ENCODE peak calls at places on chromosomes 16 and 17, in eight cellular contexts. C, Q, X, N, T, S, D and L are unnamed samples.

GRCh38 chr17:7894866-7895265 is 6.3 kb downstream of the CHD3 start:
- DNase-seq in D (no peak), S (no peak), T (no peak), C (no peak), N (no peak), Q (no peak), X (no peak), L (no peak)

GRCh38 chr17:1067282-1067956 is 70.5 kb downstream of the TIMM22 start:
- DNase-seq in T (no peak), C (no peak), X (no peak), Q (peak; percentile 36), N (no peak), S (no peak), D (peak; percentile 21), L (no peak)

GRCh38 chr17:38550661-38551060 is 55.1 kb downstream of the SRCIN1 start:
- DNase-seq in X (no peak), T (no peak), S (peak; percentile 67), Q (peak; percentile 70), N (no peak), C (no peak), D (peak; percentile 33), L (no peak)

GRCh38 chr17:17180741-17181525 is 25.2 kb downstream of the PLD6 start:
- DNase-seq in T (no peak), Q (no peak), D (no peak), N (no peak), C (no peak), X (no peak), S (no peak), L (no peak)

GRCh38 chr16:5041604-5042133 is 7.9 kb upstream of the NAGPA start:
- DNase-seq in T (no peak), X (peak; percentile 69), C (no peak), S (peak; percentile 24), N (no peak), Q (peak; percentile 68), D (no peak), L (no peak)

GRCh38 chr17:79625706-79626105 is 14.9 kb upstream of the RBFOX3 start:
- DNase-seq in N (no peak), T (no peak), Q (no peak), D (no peak), X (no peak), S (no peak), C (no peak), L (no peak)

GRCh38 chr17:34579017-34579946 is at the start of gene TMEM132E:
- DNase-seq in Q (no peak), S (no peak), D (peak; percentile 4), C (peak; percentile 73), T (no peak), N (peak; percentile 29), X (no peak), L (no peak)

GRCh38 chr17:50058296-50058945 is 2.5 kb downstream of the ITGA3 start:
- DNase-seq in X (no peak), S (no peak), Q (no peak), C (no peak), N (no peak), T (no peak), D (peak; percentile 73), L (no peak)

GRCh38 chr16:57146735-57147134 is 39.1 kb downstream of the PSME3IP1 start:
- DNase-seq in N (no peak), S (no peak), T (no peak), Q (peak; percentile 33), X (no peak), D (no peak), C (no peak), L (no peak)

GRCh38 chr16:80912651-80913050 is 94.0 kb downstream of the CMC2 start:
- DNase-seq in Q (no peak), S (no peak), C (no peak), N (no peak), T (no peak), X (no peak), D (no peak), L (no peak)

GRCh38 chr17:17701112-17701511 is 19.9 kb downstream of the RAI1 start:
- DNase-seq in C (no peak), T (no peak), D (no peak), N (no peak), Q (no peak), X (no peak), S (no peak), L (no peak)

GRCh38 chr17:32350662-32351418 is 883 bp downstream of the ZNF207 start:
- DNase-seq in C (peak; percentile 44), D (peak; percentile 81), N (peak; percentile 48), S (peak; percentile 52), T (peak; percentile 20), X (peak; percentile 40), Q (peak; percentile 38), L (peak; percentile 32)

GRCh38 chr17:50785126-50785525 is 17.8 kb upstream of the ANKRD40CL start:
- DNase-seq in X (no peak), Q (no peak), D (no peak), S (no peak), T (no peak), N (no peak), C (no peak), L (no peak)

GRCh38 chr16:83996481-83997252 is 28.6 kb downstream of the NECAB2 start:
- DNase-seq in S (no peak), T (no peak), X (no peak), D (no peak), Q (no peak), C (no peak), N (no peak), L (no peak)

GRCh38 chr16:30658731-30659506 is 688 bp downstream of the FBRS start:
- DNase-seq in N (peak; percentile 85), T (no peak), S (peak; percentile 88), C (peak; percentile 98), X (peak; percentile 86), D (peak; percentile 98), Q (peak; percentile 94), L (peak; percentile 93)

GRCh38 chr16:49457196-49457595 is 83.6 kb downstream of the C16orf78 start:
- DNase-seq in D (no peak), C (no peak), S (no peak), N (no peak), Q (no peak), T (no peak), X (no peak), L (no peak)

GRCh38 chr17:40510328-40510648 is 8.9 kb upstream of the TNS4 start:
- DNase-seq in Q (peak; percentile 87), D (no peak), X (no peak), T (no peak), S (no peak), N (no peak), C (no peak), L (no peak)

GRCh38 chr16:67499159-67499558 is 15.8 kb upstream of the AGRP start:
- DNase-seq in X (no peak), D (peak; percentile 29), T (no peak), S (peak; percentile 51), Q (no peak), C (no peak), N (no peak), L (peak; percentile 78)

GRCh38 chr17:7559307-7560171 is 989 bp downstream of the TNFSF13 start:
- DNase-seq in D (no peak), Q (no peak), T (no peak), S (no peak), X (no peak), N (no peak), C (no peak), L (no peak)